ENCODE peak calls at places on chromosomes 6 and 20, in six cellular contexts. I is effector memory CD8-positive, alpha-beta T cell; M is neural progenitor cell; P is GM10248; E is upper lobe of right lung; D is mucosa of descending colon. H is an unnamed sample.

GRCh38 chr20:33709398-33709797 is 10.7 kb downstream of the PXMP4 start:
- DNase-seq in I (no peak), M (no peak), P (no peak), E (no peak), D (no peak), H (no peak)

GRCh38 chr6:113886512-113886911 is 29.4 kb downstream of the MARCKS start:
- DNase-seq in I (no peak), M (no peak), P (no peak), E (no peak), D (no peak), H (no peak)

GRCh38 chr6:51584163-51584562 is 503.2 kb downstream of the PKHD1 start:
- DNase-seq in I (no peak), M (no peak), P (no peak), E (no peak), D (no peak), H (no peak)

GRCh38 chr6:16476861-16477260 is 238.5 kb downstream of the GMPR start:
- DNase-seq in I (no peak), M (no peak), P (peak; percentile 45), E (no peak), D (no peak), H (no peak)

GRCh38 chr6:110537208-110538123 is 61.1 kb upstream of the SLC22A16 start:
- DNase-seq in I (no peak), M (no peak), P (no peak), E (no peak), D (no peak), H (no peak)

GRCh38 chr20:3690413-3690812 is 8.6 kb upstream of the ADAM33 start:
- DNase-seq in I (no peak), M (no peak), P (no peak), E (no peak), D (no peak), H (no peak)

GRCh38 chr6:151240036-151240685 is 394 bp downstream of the AKAP12 start:
- DNase-seq in I (no peak), M (peak; percentile 96), P (peak; percentile 49), E (peak; percentile 72), D (peak; percentile 68), H (no peak)

GRCh38 chr20:62622877-62623487 is 19.3 kb upstream of the SLCO4A1 start:
- DNase-seq in I (no peak), M (no peak), P (no peak), E (no peak), D (no peak), H (no peak)

GRCh38 chr6:34834789-34835518 is 43.1 kb downstream of the BLTP3A start:
- DNase-seq in I (no peak), M (no peak), P (no peak), E (no peak), D (no peak), H (no peak)

GRCh38 chr6:123829302-123829953 is 25.8 kb downstream of the NKAIN2 start:
- DNase-seq in I (no peak), M (no peak), P (no peak), E (no peak), D (no peak), H (no peak)

GRCh38 chr20:4947817-4948559 is 53.3 kb downstream of the SLC23A2 start:
- DNase-seq in I (no peak), M (no peak), P (no peak), E (no peak), D (no peak), H (no peak)

GRCh38 chr6:35719830-35720733 is 16.8 kb upstream of the ARMC12 start:
- DNase-seq in I (no peak), M (peak; percentile 45), P (peak; percentile 79), E (peak; percentile 73), D (peak; percentile 34), H (no peak)

GRCh38 chr6:40912158-40912946 is 126.7 kb downstream of the UNC5CL start:
- DNase-seq in I (peak; percentile 3), M (peak; percentile 51), P (peak; percentile 75), E (no peak), D (peak; percentile 78), H (no peak)

GRCh38 chr6:24855389-24856245 is 56.9 kb upstream of the ARMH2 start:
- DNase-seq in I (peak; percentile 71), M (peak; percentile 80), P (peak; percentile 78), E (peak; percentile 66), D (peak; percentile 79), H (peak; percentile 77)

GRCh38 chr6:85459224-85459901 is 9.5 kb downstream of the NT5E start:
- DNase-seq in I (no peak), M (no peak), P (no peak), E (no peak), D (no peak), H (no peak)

GRCh38 chr6:77273929-77274328 is 189.4 kb downstream of the HTR1B start:
- DNase-seq in I (no peak), M (no peak), P (no peak), E (no peak), D (no peak), H (no peak)

GRCh38 chr20:7362601-7363000 is 577.7 kb downstream of the HAO1 start:
- DNase-seq in I (no peak), M (no peak), P (no peak), E (no peak), D (no peak), H (no peak)

GRCh38 chr6:170450946-170451761 is 102.0 kb downstream of the PSMB1 start:
- DNase-seq in I (no peak), M (no peak), P (no peak), E (peak; percentile 44), D (no peak), H (no peak)

GRCh38 chr20:48057739-48058138 is 272.5 kb upstream of the SULF2 start:
- DNase-seq in I (no peak), M (no peak), P (no peak), E (no peak), D (no peak), H (no peak)

H was measured in CD4-positive, alpha-beta memory T cell.